ENCODE peak calls at places on chromosomes 11 and 22, in six cellular contexts. One of them, this sample, is unnamed.

GRCh38 chr11:14357843-14358728 is 897 bp downstream of the RRAS2 start:
- DNase-seq in H9: peak; percentile 72
- DNase-seq in trophoblast cell: peak; percentile 83
- DNase-seq in IMR-90: peak; percentile 54
- DNase-seq in H1: no peak
- DNase-seq in mesenchymal stem cell: peak; percentile 80
- DNase-seq in this sample: peak; percentile 67

GRCh38 chr22:27149886-27150529 is 492.6 kb downstream of the MIAT start:
- DNase-seq in trophoblast cell: no peak
- DNase-seq in IMR-90: peak; percentile 37
- DNase-seq in H9: no peak
- DNase-seq in H1: no peak
- DNase-seq in mesenchymal stem cell: peak; percentile 80
- DNase-seq in this sample: no peak

GRCh38 chr11:8786933-8787332 is 104.3 kb downstream of the RPL27A start:
- DNase-seq in H1: no peak
- DNase-seq in mesenchymal stem cell: peak; percentile 65
- DNase-seq in IMR-90: no peak
- DNase-seq in H9: no peak
- DNase-seq in trophoblast cell: peak; percentile 50
- DNase-seq in this sample: no peak

GRCh38 chr11:29255401-29255800 is 761.4 kb downstream of the KCNA4 start:
- DNase-seq in H9: no peak
- DNase-seq in IMR-90: no peak
- DNase-seq in mesenchymal stem cell: no peak
- DNase-seq in trophoblast cell: no peak
- DNase-seq in H1: no peak
- DNase-seq in this sample: no peak

GRCh38 chr22:41216984-41217383 is 11.9 kb downstream of the L3MBTL2 start:
- DNase-seq in H1: no peak
- DNase-seq in IMR-90: peak; percentile 72
- DNase-seq in trophoblast cell: no peak
- DNase-seq in H9: no peak
- DNase-seq in mesenchymal stem cell: peak; percentile 50
- DNase-seq in this sample: no peak

GRCh38 chr11:1643146-1643690 is 13.6 kb downstream of the KRTAP5-5 start:
- DNase-seq in trophoblast cell: no peak
- DNase-seq in H1: no peak
- DNase-seq in mesenchymal stem cell: no peak
- DNase-seq in IMR-90: no peak
- DNase-seq in H9: no peak
- DNase-seq in this sample: no peak

GRCh38 chr11:84645988-84646689 is 981.0 kb downstream of the DLG2 start:
- DNase-seq in H1: no peak
- DNase-seq in trophoblast cell: no peak
- DNase-seq in H9: no peak
- DNase-seq in mesenchymal stem cell: no peak
- DNase-seq in IMR-90: no peak
- DNase-seq in this sample: no peak

GRCh38 chr22:36913431-36914382 is at the start of gene CSF2RB:
- DNase-seq in trophoblast cell: peak; percentile 71
- DNase-seq in IMR-90: no peak
- DNase-seq in H9: no peak
- DNase-seq in H1: no peak
- DNase-seq in mesenchymal stem cell: no peak
- DNase-seq in this sample: no peak

GRCh38 chr11:94775576-94776327 is 7.6 kb downstream of the AMOTL1 start:
- DNase-seq in trophoblast cell: no peak
- DNase-seq in IMR-90: no peak
- DNase-seq in mesenchymal stem cell: no peak
- DNase-seq in H9: no peak
- DNase-seq in H1: no peak
- DNase-seq in this sample: no peak

GRCh38 chr11:62427630-62428233 is 8.9 kb downstream of the SCGB1A1 start:
- DNase-seq in H1: no peak
- DNase-seq in IMR-90: peak; percentile 58
- DNase-seq in H9: no peak
- DNase-seq in trophoblast cell: peak; percentile 52
- DNase-seq in mesenchymal stem cell: peak; percentile 76
- DNase-seq in this sample: no peak

GRCh38 chr11:2590131-2590950 is 109.5 kb downstream of the KCNQ1OT1 start:
- DNase-seq in mesenchymal stem cell: no peak
- DNase-seq in H9: no peak
- DNase-seq in H1: no peak
- DNase-seq in trophoblast cell: no peak
- DNase-seq in IMR-90: no peak
- DNase-seq in this sample: no peak

GRCh38 chr11:57491371-57492061 is 24.0 kb downstream of the SLC43A1 start:
- DNase-seq in H9: peak; percentile 83
- DNase-seq in IMR-90: no peak
- DNase-seq in H1: no peak
- DNase-seq in trophoblast cell: no peak
- DNase-seq in mesenchymal stem cell: no peak
- DNase-seq in this sample: peak; percentile 43

GRCh38 chr11:18775492-18776292 is 15.9 kb downstream of the PTPN5 start:
- DNase-seq in trophoblast cell: peak; percentile 67
- DNase-seq in mesenchymal stem cell: peak; percentile 44
- DNase-seq in IMR-90: peak; percentile 31
- DNase-seq in H1: peak; percentile 46
- DNase-seq in H9: peak; percentile 82
- DNase-seq in this sample: peak; percentile 75

GRCh38 chr11:85316967-85317366 is 310.2 kb downstream of the DLG2 start:
- DNase-seq in H1: no peak
- DNase-seq in H9: no peak
- DNase-seq in mesenchymal stem cell: no peak
- DNase-seq in IMR-90: no peak
- DNase-seq in trophoblast cell: no peak
- DNase-seq in this sample: no peak

GRCh38 chr11:118842369-118842768 is 41.3 kb upstream of the CXCR5 start:
- DNase-seq in trophoblast cell: no peak
- DNase-seq in IMR-90: peak; percentile 41
- DNase-seq in mesenchymal stem cell: no peak
- DNase-seq in H1: no peak
- DNase-seq in H9: no peak
- DNase-seq in this sample: no peak

GRCh38 chr11:12626616-12627015 is 47.6 kb upstream of the TEAD1 start:
- DNase-seq in trophoblast cell: no peak
- DNase-seq in mesenchymal stem cell: no peak
- DNase-seq in H9: no peak
- DNase-seq in IMR-90: peak; percentile 30
- DNase-seq in H1: no peak
- DNase-seq in this sample: no peak
- H4K91ac ChIP-seq in trophoblast cell: peak overlapping the region; percentile 5
- H4K91ac ChIP-seq in mesenchymal stem cell: no peak overlapping the region
- H4K91ac ChIP-seq in H9: no peak overlapping the region
- H4K91ac ChIP-seq in IMR-90: no peak overlapping the region
- H4K91ac ChIP-seq in H1: no peak overlapping the region
- H4K91ac ChIP-seq in this sample: no peak overlapping the region

GRCh38 chr22:29306830-29307657 is 594 bp downstream of the GAS2L1 start:
- DNase-seq in H1: no peak
- DNase-seq in IMR-90: peak; percentile 61
- DNase-seq in trophoblast cell: peak; percentile 89
- DNase-seq in H9: peak; percentile 80
- DNase-seq in mesenchymal stem cell: peak; percentile 83
- DNase-seq in this sample: peak; percentile 83

GRCh38 chr22:29308791-29309262 is 2.4 kb downstream of the GAS2L1 start:
- DNase-seq in trophoblast cell: no peak
- DNase-seq in H1: no peak
- DNase-seq in H9: no peak
- DNase-seq in IMR-90: peak; percentile 65
- DNase-seq in mesenchymal stem cell: peak; percentile 45
- DNase-seq in this sample: no peak

GRCh38 chr22:29308148-29308790 is 1.8 kb downstream of the GAS2L1 start:
- DNase-seq in mesenchymal stem cell: no peak
- DNase-seq in IMR-90: no peak
- DNase-seq in trophoblast cell: no peak
- DNase-seq in H1: no peak
- DNase-seq in H9: no peak
- DNase-seq in this sample: no peak

GRCh38 chr22:29306175-29306829 is at the start of gene GAS2L1:
- DNase-seq in H9: peak; percentile 84
- DNase-seq in IMR-90: peak; percentile 73
- DNase-seq in mesenchymal stem cell: peak; percentile 87
- DNase-seq in H1: peak; percentile 50
- DNase-seq in trophoblast cell: peak; percentile 77
- DNase-seq in this sample: peak; percentile 61

GRCh38 chr22:29307658-29308147 is 1.3 kb downstream of the GAS2L1 start:
- DNase-seq in mesenchymal stem cell: no peak
- DNase-seq in trophoblast cell: no peak
- DNase-seq in H1: no peak
- DNase-seq in IMR-90: no peak
- DNase-seq in H9: no peak
- DNase-seq in this sample: no peak
- H3K18ac ChIP-seq in mesenchymal stem cell: no peak overlapping the region
- H3K18ac ChIP-seq in trophoblast cell: peak overlapping the region; percentile 73
- H3K18ac ChIP-seq in H1: peak overlapping the region; percentile 34
- H3K18ac ChIP-seq in IMR-90: no peak overlapping the region
- H3K18ac ChIP-seq in H9: no peak overlapping the region
- H3K18ac ChIP-seq in this sample: peak overlapping the region; percentile 76

GRCh38 chr11:125174057-125174456 is 9.5 kb downstream of the PKNOX2 start:
- DNase-seq in trophoblast cell: no peak
- DNase-seq in H9: no peak
- DNase-seq in IMR-90: no peak
- DNase-seq in H1: no peak
- DNase-seq in mesenchymal stem cell: no peak
- DNase-seq in this sample: no peak

GRCh38 chr11:125175166-125175565 is 10.6 kb downstream of the PKNOX2 start:
- DNase-seq in H9: no peak
- DNase-seq in IMR-90: no peak
- DNase-seq in H1: no peak
- DNase-seq in mesenchymal stem cell: no peak
- DNase-seq in trophoblast cell: no peak
- DNase-seq in this sample: no peak

GRCh38 chr11:125174686-125175085 is 10.1 kb downstream of the PKNOX2 start:
- DNase-seq in trophoblast cell: no peak
- DNase-seq in mesenchymal stem cell: no peak
- DNase-seq in H9: no peak
- DNase-seq in H1: no peak
- DNase-seq in IMR-90: no peak
- DNase-seq in this sample: no peak

GRCh38 chr11:125176866-125177265 is 12.3 kb downstream of the PKNOX2 start:
- DNase-seq in trophoblast cell: no peak
- DNase-seq in H9: no peak
- DNase-seq in mesenchymal stem cell: no peak
- DNase-seq in H1: no peak
- DNase-seq in IMR-90: no peak
- DNase-seq in this sample: no peak

DNA sequence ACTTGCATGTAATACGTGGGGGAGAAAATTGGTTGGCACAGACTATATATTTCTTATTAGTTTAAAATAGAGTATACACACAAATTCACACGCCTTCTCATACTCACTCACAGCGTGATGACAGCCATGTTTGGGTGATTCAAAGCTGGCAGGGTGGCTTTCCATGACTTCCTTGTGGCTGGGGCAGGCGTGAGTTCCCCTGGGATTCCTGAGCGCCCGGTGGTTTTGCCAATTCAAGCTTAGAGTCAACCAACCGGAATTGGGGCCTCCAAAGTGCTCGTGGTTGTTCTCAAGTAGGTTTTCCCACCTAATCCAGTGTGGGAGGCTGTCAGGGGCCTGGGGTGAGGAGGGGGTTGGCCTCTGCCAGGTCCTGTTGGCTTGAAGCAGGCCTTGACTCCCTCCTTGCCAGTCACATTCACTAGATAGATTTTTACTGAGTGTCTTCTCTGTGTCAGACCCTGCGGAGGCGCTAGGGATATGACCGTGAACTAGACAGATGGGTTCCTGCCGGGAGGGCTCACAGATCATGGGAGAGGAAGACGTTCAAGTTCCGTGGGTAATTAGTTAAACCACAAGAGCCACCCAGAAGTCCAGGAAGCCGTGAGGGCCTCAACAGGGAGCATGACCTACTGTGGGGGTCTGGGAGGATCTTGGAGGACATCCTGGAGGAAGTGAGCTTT is 11.5 kb downstream of the PKNOX2 start:
- DNase-seq in IMR-90: no peak
- DNase-seq in trophoblast cell: no peak
- DNase-seq in H1: no peak
- DNase-seq in mesenchymal stem cell: peak; percentile 33
- DNase-seq in H9: no peak
- DNase-seq in this sample: no peak
- H4K91ac ChIP-seq in IMR-90: no peak overlapping the region
- H4K91ac ChIP-seq in trophoblast cell: no peak overlapping the region
- H4K91ac ChIP-seq in H1: no peak overlapping the region
- H4K91ac ChIP-seq in mesenchymal stem cell: no peak overlapping the region
- H4K91ac ChIP-seq in H9: no peak overlapping the region
- H4K91ac ChIP-seq in this sample: no peak overlapping the region

GRCh38 chr22:43378011-43378704 is 33.7 kb upstream of the MPPED1 start:
- DNase-seq in IMR-90: peak; percentile 3
- DNase-seq in mesenchymal stem cell: peak; percentile 79
- DNase-seq in trophoblast cell: peak; percentile 15
- DNase-seq in H9: no peak
- DNase-seq in H1: no peak
- DNase-seq in this sample: no peak
- H3K18ac ChIP-seq in IMR-90: no peak overlapping the region
- H3K18ac ChIP-seq in mesenchymal stem cell: no peak overlapping the region
- H3K18ac ChIP-seq in trophoblast cell: no peak overlapping the region
- H3K18ac ChIP-seq in H9: no peak overlapping the region
- H3K18ac ChIP-seq in H1: no peak overlapping the region
- H3K18ac ChIP-seq in this sample: no peak overlapping the region

GRCh38 chr11:116843661-116844060 is 6.2 kb upstream of the APOA1 start:
- DNase-seq in mesenchymal stem cell: no peak
- DNase-seq in H1: no peak
- DNase-seq in IMR-90: no peak
- DNase-seq in trophoblast cell: no peak
- DNase-seq in H9: no peak
- DNase-seq in this sample: no peak

GRCh38 chr11:116847612-116848011 is 10.2 kb upstream of the APOA1 start:
- DNase-seq in trophoblast cell: no peak
- DNase-seq in IMR-90: no peak
- DNase-seq in H1: no peak
- DNase-seq in mesenchymal stem cell: no peak
- DNase-seq in H9: no peak
- DNase-seq in this sample: no peak

GRCh38 chr11:116842117-116842516 is 4.7 kb upstream of the APOA1 start:
- DNase-seq in trophoblast cell: no peak
- DNase-seq in H9: no peak
- DNase-seq in IMR-90: no peak
- DNase-seq in H1: no peak
- DNase-seq in mesenchymal stem cell: no peak
- DNase-seq in this sample: no peak

GRCh38 chr11:116842909-116843308 is 5.5 kb upstream of the APOA1 start:
- DNase-seq in H9: no peak
- DNase-seq in IMR-90: no peak
- DNase-seq in H1: no peak
- DNase-seq in trophoblast cell: peak; percentile 44
- DNase-seq in mesenchymal stem cell: no peak
- DNase-seq in this sample: no peak

GRCh38 chr11:116844722-116845121 is 7.3 kb upstream of the APOA1 start:
- DNase-seq in IMR-90: no peak
- DNase-seq in H1: no peak
- DNase-seq in H9: no peak
- DNase-seq in mesenchymal stem cell: no peak
- DNase-seq in trophoblast cell: no peak
- DNase-seq in this sample: no peak
- H4K91ac ChIP-seq in IMR-90: no peak overlapping the region
- H4K91ac ChIP-seq in H1: no peak overlapping the region
- H4K91ac ChIP-seq in H9: no peak overlapping the region
- H4K91ac ChIP-seq in mesenchymal stem cell: no peak overlapping the region
- H4K91ac ChIP-seq in trophoblast cell: no peak overlapping the region
- H4K91ac ChIP-seq in this sample: no peak overlapping the region

This sample was measured in neuronal stem cell.